ENCODE peak calls at places on chromosome 16, in four cellular contexts. Q is HS-27A, Z is midbrain, W is esophagus muscularis mucosa. X is an unnamed sample.

GRCh38 chr16:74101390-74101789 is 195.2 kb upstream of the PSMD7 start:
- DNase-seq in Q (no peak), Z (no peak), W (no peak), X (no peak)

GRCh38 chr16:47600376-47600775 is 139.2 kb downstream of the PHKB start:
- DNase-seq in Q (no peak), Z (no peak), W (no peak), X (no peak)

GRCh38 chr16:53061701-53062159 is 6.9 kb downstream of the CHD9 start:
- DNase-seq in Q (no peak), Z (peak), W (no peak), X (peak)

GRCh38 chr16:8859913-8860881 is 8.6 kb downstream of the CARHSP1 start:
- DNase-seq in Q (no peak), Z (no peak), W (peak), X (peak)

GRCh38 chr16:85810097-85810741 is 10.7 kb downstream of the COX4I1 start:
- DNase-seq in Q (no peak), Z (no peak), W (no peak), X (no peak)

GRCh38 chr16:58494981-58495860 is 4.7 kb upstream of the NDRG4 start:
- DNase-seq in Q (peak), Z (peak), W (no peak), X (peak)

GRCh38 chr16:85330694-85331188 is 218.5 kb upstream of the CIBAR2 start:
- DNase-seq in Q (no peak), Z (no peak), W (no peak), X (no peak)

GRCh38 chr16:63613701-63614100 is 1508.2 kb downstream of the CDH11 start:
- DNase-seq in Q (no peak), Z (no peak), W (no peak), X (no peak)

GRCh38 chr16:47392114-47392513 is 68.7 kb downstream of the ITFG1 start:
- DNase-seq in Q (no peak), Z (no peak), W (no peak), X (no peak)

GRCh38 chr16:10297341-10298006 is 88.4 kb upstream of the ATF7IP2 start:
- DNase-seq in Q (no peak), Z (peak), W (no peak), X (peak)

GRCh38 chr16:87380403-87380802 is 3.2 kb downstream of the FBXO31 start:
- DNase-seq in Q (no peak), Z (no peak), W (no peak), X (no peak)

GRCh38 chr16:50814043-50814442 is 72.2 kb downstream of the CYLD start:
- DNase-seq in Q (no peak), Z (no peak), W (peak), X (no peak)

GRCh38 chr16:86761117-86761971 is 183.0 kb downstream of the FOXL1 start:
- DNase-seq in Q (peak), Z (no peak), W (no peak), X (peak)

GRCh38 chr16:28139530-28139929 is 72.2 kb downstream of the XPO6 start:
- DNase-seq in Q (no peak), Z (no peak), W (no peak), X (no peak)

GRCh38 chr16:51152691-51153261 is 1.7 kb upstream of the SALL1 start:
- DNase-seq in Q (no peak), Z (peak), W (no peak), X (no peak)

GRCh38 chr16:49739381-49739780 is 116.5 kb downstream of the ZNF423 start:
- DNase-seq in Q (no peak), Z (no peak), W (no peak), X (no peak)

GRCh38 chr16:85332175-85332574 is 219.9 kb upstream of the CIBAR2 start:
- DNase-seq in Q (no peak), Z (no peak), W (no peak), X (no peak)

GRCh38 chr16:65153365-65154105 is 31.7 kb upstream of the CDH11 start:
- DNase-seq in Q (no peak), Z (no peak), W (no peak), X (no peak)

GRCh38 chr16:14112539-14112856 is 41.4 kb downstream of the MRTFB start:
- DNase-seq in Q (no peak), Z (no peak), W (no peak), X (no peak)

GRCh38 chr16:50121721-50122445 is 31.2 kb upstream of the TENT4B start:
- DNase-seq in Q (no peak), Z (no peak), W (no peak), X (no peak)

GRCh38 chr16:50509521-50510341 is 38.5 kb upstream of the NKD1 start:
- DNase-seq in Q (peak), Z (peak), W (peak), X (no peak)

GRCh38 chr16:23863511-23864422 is 28.0 kb downstream of the PRKCB start:
- DNase-seq in Q (no peak), Z (peak), W (no peak), X (no peak)

GRCh38 chr16:84090212-84090611 is 26.5 kb downstream of the MBTPS1 start:
- DNase-seq in Q (no peak), Z (peak), W (no peak), X (no peak)

GRCh38 chr16:88315543-88316105 is 67.1 kb upstream of the ZNF469 start:
- DNase-seq in Q (no peak), Z (no peak), W (no peak), X (peak)

GRCh38 chr16:85313541-85314208 is 201.4 kb upstream of the CIBAR2 start:
- DNase-seq in Q (no peak), Z (peak), W (no peak), X (no peak)

GRCh38 chr16:55471448-55472097 is 7.4 kb upstream of the MMP2 start:
- DNase-seq in Q (peak), Z (no peak), W (no peak), X (no peak)

GRCh38 chr16:22705799-22706198 is 108.2 kb upstream of the HS3ST2 start:
- DNase-seq in Q (no peak), Z (no peak), W (no peak), X (no peak)

GRCh38 chr16:23298290-23298689 is 3.8 kb upstream of the SCNN1B start:
- DNase-seq in Q (no peak), Z (no peak), W (no peak), X (no peak)

GRCh38 chr16:83943516-83944050 is 9.5 kb upstream of the OSGIN1 start:
- DNase-seq in Q (no peak), Z (no peak), W (no peak), X (no peak)

GRCh38 chr16:48076455-48077012 is 79.3 kb downstream of the ABCC12 start:
- DNase-seq in Q (no peak), Z (no peak), W (no peak), X (no peak)

GRCh38 chr16:68479271-68479670 is 31.0 kb upstream of the SMPD3 start:
- DNase-seq in Q (no peak), Z (no peak), W (no peak), X (peak)

X was measured in spleen.